ENCODE peak calls at places on chromosomes 16 and 17, in nine cellular contexts. One of them, this sample, is unnamed.

GRCh38 chr17:40541060-40541872 is 24.0 kb downstream of the CCR7 start:
- DNase-seq in upper lobe of right lung: peak; percentile 68
- DNase-seq in PC-3: no peak
- DNase-seq in vagina: no peak
- DNase-seq in cardiac muscle cell: no peak
- DNase-seq in coronary artery: peak; percentile 74
- DNase-seq in SK-N-SH: no peak
- DNase-seq in heart left ventricle: no peak
- DNase-seq in GM23338: no peak
- DNase-seq in this sample: no peak

GRCh38 chr17:40598928-40599627 is 33.8 kb upstream of the CCR7 start:
- DNase-seq in upper lobe of right lung: no peak
- DNase-seq in PC-3: no peak
- DNase-seq in vagina: peak; percentile 70
- DNase-seq in cardiac muscle cell: no peak
- DNase-seq in coronary artery: no peak
- DNase-seq in SK-N-SH: no peak
- DNase-seq in heart left ventricle: no peak
- DNase-seq in GM23338: no peak
- DNase-seq in this sample: peak; percentile 65

GRCh38 chr17:39455919-39456318 is 4.9 kb upstream of the MED1 start:
- DNase-seq in upper lobe of right lung: peak; percentile 50
- DNase-seq in PC-3: no peak
- DNase-seq in vagina: no peak
- DNase-seq in cardiac muscle cell: no peak
- DNase-seq in coronary artery: no peak
- DNase-seq in SK-N-SH: no peak
- DNase-seq in heart left ventricle: no peak
- DNase-seq in GM23338: no peak
- DNase-seq in this sample: no peak

GRCh38 chr16:85137323-85138072 is 25.2 kb upstream of the CIBAR2 start:
- DNase-seq in upper lobe of right lung: peak; percentile 96
- DNase-seq in PC-3: peak; percentile 45
- DNase-seq in vagina: no peak
- DNase-seq in cardiac muscle cell: peak; percentile 76
- DNase-seq in coronary artery: peak; percentile 96
- DNase-seq in SK-N-SH: peak; percentile 96
- DNase-seq in heart left ventricle: peak; percentile 98
- DNase-seq in GM23338: no peak
- DNase-seq in this sample: peak; percentile 42

GRCh38 chr16:15779664-15780351 is 77.0 kb downstream of the MYH11 start:
- DNase-seq in upper lobe of right lung: no peak
- DNase-seq in PC-3: no peak
- DNase-seq in vagina: no peak
- DNase-seq in cardiac muscle cell: no peak
- DNase-seq in coronary artery: no peak
- DNase-seq in SK-N-SH: no peak
- DNase-seq in heart left ventricle: no peak
- DNase-seq in GM23338: no peak
- DNase-seq in this sample: no peak

GRCh38 chr17:77948690-77949114 is 9.8 kb upstream of the TNRC6C start:
- DNase-seq in upper lobe of right lung: no peak
- DNase-seq in PC-3: peak; percentile 48
- DNase-seq in vagina: no peak
- DNase-seq in cardiac muscle cell: peak; percentile 58
- DNase-seq in coronary artery: no peak
- DNase-seq in SK-N-SH: peak; percentile 69
- DNase-seq in heart left ventricle: no peak
- DNase-seq in GM23338: peak; percentile 74
- DNase-seq in this sample: peak; percentile 55

GRCh38 chr16:57604177-57604576 is 24.3 kb upstream of the ADGRG1 start:
- DNase-seq in upper lobe of right lung: no peak
- DNase-seq in PC-3: no peak
- DNase-seq in vagina: peak; percentile 46
- DNase-seq in cardiac muscle cell: no peak
- DNase-seq in coronary artery: no peak
- DNase-seq in SK-N-SH: no peak
- DNase-seq in heart left ventricle: no peak
- DNase-seq in GM23338: no peak
- DNase-seq in this sample: no peak

GRCh38 chr17:9918804-9919352 is 13.8 kb upstream of the RCVRN start:
- DNase-seq in upper lobe of right lung: no peak
- DNase-seq in PC-3: no peak
- DNase-seq in vagina: no peak
- DNase-seq in cardiac muscle cell: no peak
- DNase-seq in coronary artery: peak; percentile 68
- DNase-seq in SK-N-SH: no peak
- DNase-seq in heart left ventricle: no peak
- DNase-seq in GM23338: no peak
- DNase-seq in this sample: no peak

GRCh38 chr17:75557075-75557851 is 30.3 kb upstream of the MYO15B start:
- DNase-seq in upper lobe of right lung: peak; percentile 87
- DNase-seq in PC-3: peak; percentile 78
- DNase-seq in vagina: no peak
- DNase-seq in cardiac muscle cell: peak; percentile 35
- DNase-seq in coronary artery: no peak
- DNase-seq in SK-N-SH: peak; percentile 83
- DNase-seq in heart left ventricle: no peak
- DNase-seq in GM23338: no peak
- DNase-seq in this sample: peak; percentile 5

GRCh38 chr16:83245061-83245460 is 562.7 kb upstream of the HSBP1 start:
- DNase-seq in upper lobe of right lung: no peak
- DNase-seq in PC-3: no peak
- DNase-seq in vagina: no peak
- DNase-seq in cardiac muscle cell: no peak
- DNase-seq in coronary artery: no peak
- DNase-seq in SK-N-SH: no peak
- DNase-seq in heart left ventricle: no peak
- DNase-seq in GM23338: no peak
- DNase-seq in this sample: peak; percentile 68

GRCh38 chr17:7854851-7855642 is at the start of gene TMEM88:
- DNase-seq in upper lobe of right lung: peak; percentile 65
- DNase-seq in PC-3: no peak
- DNase-seq in vagina: peak; percentile 92
- DNase-seq in cardiac muscle cell: peak; percentile 87
- DNase-seq in coronary artery: peak; percentile 76
- DNase-seq in SK-N-SH: no peak
- DNase-seq in heart left ventricle: no peak
- DNase-seq in GM23338: peak; percentile 83
- DNase-seq in this sample: no peak

GRCh38 chr17:61307905-61308886 is 91.4 kb upstream of the TBX2 start:
- DNase-seq in upper lobe of right lung: no peak
- DNase-seq in PC-3: peak; percentile 75
- DNase-seq in vagina: no peak
- DNase-seq in cardiac muscle cell: no peak
- DNase-seq in coronary artery: peak; percentile 31
- DNase-seq in SK-N-SH: no peak
- DNase-seq in heart left ventricle: no peak
- DNase-seq in GM23338: peak; percentile 47
- DNase-seq in this sample: peak; percentile 94

GRCh38 chr17:37535906-37536305 is 46.2 kb downstream of the DUSP14 start:
- DNase-seq in upper lobe of right lung: no peak
- DNase-seq in PC-3: no peak
- DNase-seq in vagina: no peak
- DNase-seq in cardiac muscle cell: no peak
- DNase-seq in coronary artery: no peak
- DNase-seq in SK-N-SH: no peak
- DNase-seq in heart left ventricle: no peak
- DNase-seq in GM23338: no peak
- DNase-seq in this sample: no peak

GRCh38 chr17:69575346-69575761 is 160.9 kb downstream of the MAP2K6 start:
- DNase-seq in upper lobe of right lung: no peak
- DNase-seq in PC-3: peak; percentile 97
- DNase-seq in vagina: no peak
- DNase-seq in cardiac muscle cell: no peak
- DNase-seq in coronary artery: no peak
- DNase-seq in SK-N-SH: no peak
- DNase-seq in heart left ventricle: no peak
- DNase-seq in GM23338: no peak
- DNase-seq in this sample: peak; percentile 75

GRCh38 chr17:77735341-77736206 is 222.9 kb upstream of the TNRC6C start:
- DNase-seq in upper lobe of right lung: peak; percentile 85
- DNase-seq in PC-3: no peak
- DNase-seq in vagina: peak; percentile 40
- DNase-seq in cardiac muscle cell: peak; percentile 42
- DNase-seq in coronary artery: peak; percentile 86
- DNase-seq in SK-N-SH: peak; percentile 82
- DNase-seq in heart left ventricle: peak; percentile 83
- DNase-seq in GM23338: no peak
- DNase-seq in this sample: no peak

GRCh38 chr16:1816396-1817275 is 10.0 kb downstream of the HAGH start:
- DNase-seq in upper lobe of right lung: no peak
- DNase-seq in PC-3: no peak
- DNase-seq in vagina: no peak
- DNase-seq in cardiac muscle cell: no peak
- DNase-seq in coronary artery: no peak
- DNase-seq in SK-N-SH: no peak
- DNase-seq in heart left ventricle: no peak
- DNase-seq in GM23338: no peak
- DNase-seq in this sample: no peak

GRCh38 chr17:29931253-29931932 is 1.4 kb upstream of the SSH2 start:
- DNase-seq in upper lobe of right lung: peak; percentile 68
- DNase-seq in PC-3: peak; percentile 62
- DNase-seq in vagina: no peak
- DNase-seq in cardiac muscle cell: peak; percentile 91
- DNase-seq in coronary artery: no peak
- DNase-seq in SK-N-SH: peak; percentile 75
- DNase-seq in heart left ventricle: peak; percentile 74
- DNase-seq in GM23338: peak; percentile 71
- DNase-seq in this sample: peak; percentile 79

GRCh38 chr17:7435676-7436555 is 681 bp downstream of the TMEM102 start:
- DNase-seq in upper lobe of right lung: peak; percentile 84
- DNase-seq in PC-3: peak; percentile 38
- DNase-seq in vagina: no peak
- DNase-seq in cardiac muscle cell: peak; percentile 46
- DNase-seq in coronary artery: peak; percentile 85
- DNase-seq in SK-N-SH: peak; percentile 57
- DNase-seq in heart left ventricle: peak; percentile 50
- DNase-seq in GM23338: peak; percentile 80
- DNase-seq in this sample: no peak

GRCh38 chr17:41413353-41413752 is 11.0 kb downstream of the KRT37 start:
- DNase-seq in upper lobe of right lung: no peak
- DNase-seq in PC-3: peak; percentile 20
- DNase-seq in vagina: no peak
- DNase-seq in cardiac muscle cell: no peak
- DNase-seq in coronary artery: no peak
- DNase-seq in SK-N-SH: no peak
- DNase-seq in heart left ventricle: no peak
- DNase-seq in GM23338: peak; percentile 76
- DNase-seq in this sample: no peak

DNA sequence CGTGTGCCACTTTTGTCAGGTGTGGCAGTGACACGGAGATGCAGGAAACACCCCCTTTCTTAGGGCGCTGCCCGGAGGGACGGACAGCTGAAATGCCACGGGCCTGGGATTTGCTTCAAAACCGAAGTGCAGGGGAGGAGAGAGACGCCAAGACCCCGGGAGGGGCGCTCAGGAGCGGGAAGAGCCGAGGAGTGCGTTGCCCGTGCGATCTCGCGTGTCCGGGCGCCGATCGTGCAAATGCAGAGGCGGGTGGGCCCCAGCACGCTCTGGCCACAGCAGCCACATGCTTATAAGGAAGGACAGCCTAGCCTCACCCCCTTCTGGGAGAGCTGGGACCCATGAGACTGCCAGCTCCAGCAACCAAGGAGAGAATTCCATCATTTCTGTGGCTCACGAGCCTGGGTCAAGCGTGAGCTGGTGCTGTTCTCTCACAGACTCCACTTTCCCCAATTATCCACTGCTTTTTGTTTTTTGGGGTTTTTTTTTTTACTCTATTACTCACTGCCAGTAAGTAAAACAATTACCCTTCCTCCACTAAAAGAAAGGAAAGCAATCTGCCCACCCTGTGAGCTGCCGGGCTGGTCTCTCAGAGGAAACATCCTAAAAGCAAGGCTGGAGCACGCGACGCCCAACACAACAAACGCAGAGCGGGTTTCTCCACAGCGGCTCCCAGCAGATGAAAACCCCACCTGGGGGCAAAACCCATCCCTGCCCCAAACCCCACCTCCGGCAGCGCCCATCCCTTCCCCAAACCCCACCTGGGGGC is 27.2 kb upstream of the C16orf95 start:
- DNase-seq in upper lobe of right lung: no peak
- DNase-seq in PC-3: no peak
- DNase-seq in vagina: no peak
- DNase-seq in cardiac muscle cell: no peak
- DNase-seq in coronary artery: no peak
- DNase-seq in SK-N-SH: no peak
- DNase-seq in heart left ventricle: no peak
- DNase-seq in GM23338: no peak
- DNase-seq in this sample: no peak
- H3K27ac ChIP-seq in upper lobe of right lung: no peak overlapping the region
- H3K27ac ChIP-seq in PC-3: no peak overlapping the region
- H3K27ac ChIP-seq in vagina: peak overlapping the region; percentile 67
- H3K27ac ChIP-seq in cardiac muscle cell: no peak overlapping the region
- H3K27ac ChIP-seq in coronary artery: peak overlapping the region; percentile 74
- H3K27ac ChIP-seq in SK-N-SH: no peak overlapping the region
- H3K27ac ChIP-seq in heart left ventricle: peak overlapping the region; percentile 71
- H3K27ac ChIP-seq in GM23338: no peak overlapping the region
- H3K27ac ChIP-seq in this sample: no peak overlapping the region

DNA sequence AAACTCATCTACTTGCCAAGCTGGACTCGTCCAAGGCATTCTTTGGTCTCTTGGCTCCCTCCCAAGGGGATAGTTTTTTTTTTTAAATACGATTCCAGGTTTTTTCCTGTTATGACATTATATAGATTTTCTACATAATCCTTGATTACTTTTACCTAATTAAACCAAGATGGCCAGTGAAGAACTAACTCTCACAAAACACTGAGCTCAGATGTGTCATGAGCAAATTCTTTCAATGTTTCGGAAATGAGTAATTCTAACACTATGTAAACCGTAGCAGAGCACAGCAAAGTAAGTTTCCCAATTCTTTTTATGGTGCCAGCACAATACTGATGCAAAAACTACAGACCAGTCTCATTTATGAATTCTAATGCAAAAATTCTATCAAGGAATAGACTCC is 1.8 kb downstream of the ZNF23 start:
- DNase-seq in upper lobe of right lung: no peak
- DNase-seq in PC-3: peak; percentile 60
- DNase-seq in vagina: no peak
- DNase-seq in cardiac muscle cell: no peak
- DNase-seq in coronary artery: no peak
- DNase-seq in SK-N-SH: no peak
- DNase-seq in heart left ventricle: no peak
- DNase-seq in GM23338: no peak
- DNase-seq in this sample: no peak
- H3K4me3 ChIP-seq in upper lobe of right lung: no peak overlapping the region
- H3K4me3 ChIP-seq in PC-3: peak overlapping the region; percentile 86
- H3K4me3 ChIP-seq in vagina: no peak overlapping the region
- H3K4me3 ChIP-seq in cardiac muscle cell: no peak overlapping the region
- H3K4me3 ChIP-seq in coronary artery: no peak overlapping the region
- H3K4me3 ChIP-seq in SK-N-SH: peak overlapping the region; percentile 6
- H3K4me3 ChIP-seq in heart left ventricle: no peak overlapping the region
- H3K4me3 ChIP-seq in GM23338: no peak overlapping the region
- H3K4me3 ChIP-seq in this sample: no peak overlapping the region

GRCh38 chr16:13902677-13903076 is 17.3 kb upstream of the ERCC4 start:
- DNase-seq in upper lobe of right lung: no peak
- DNase-seq in PC-3: peak; percentile 9
- DNase-seq in vagina: no peak
- DNase-seq in cardiac muscle cell: no peak
- DNase-seq in coronary artery: no peak
- DNase-seq in SK-N-SH: no peak
- DNase-seq in heart left ventricle: no peak
- DNase-seq in GM23338: no peak
- DNase-seq in this sample: no peak
- TF ChIP-seq CTCF in upper lobe of right lung: no peak
- TF ChIP-seq CTCF in PC-3: no peak
- TF ChIP-seq CTCF in vagina: no peak
- TF ChIP-seq CTCF in cardiac muscle cell: no peak
- TF ChIP-seq CTCF in coronary artery: no peak
- TF ChIP-seq CTCF in SK-N-SH: no peak
- TF ChIP-seq CTCF in heart left ventricle: no peak
- TF ChIP-seq CTCF in GM23338: no peak
- TF ChIP-seq CTCF in this sample: no peak

GRCh38 chr16:87778830-87779579 is 13.2 kb upstream of the KLHDC4 start:
- DNase-seq in upper lobe of right lung: peak; percentile 96
- DNase-seq in PC-3: peak; percentile 85
- DNase-seq in vagina: no peak
- DNase-seq in cardiac muscle cell: peak; percentile 87
- DNase-seq in coronary artery: peak; percentile 87
- DNase-seq in SK-N-SH: peak; percentile 88
- DNase-seq in heart left ventricle: peak; percentile 89
- DNase-seq in GM23338: peak; percentile 97
- DNase-seq in this sample: peak; percentile 93
- H3K27ac ChIP-seq in upper lobe of right lung: peak overlapping the region; percentile 47
- H3K27ac ChIP-seq in PC-3: peak overlapping the region; percentile 44
- H3K27ac ChIP-seq in vagina: no peak overlapping the region
- H3K27ac ChIP-seq in cardiac muscle cell: no peak overlapping the region
- H3K27ac ChIP-seq in coronary artery: no peak overlapping the region
- H3K27ac ChIP-seq in SK-N-SH: peak overlapping the region; percentile 64
- H3K27ac ChIP-seq in heart left ventricle: no peak overlapping the region
- H3K27ac ChIP-seq in GM23338: peak overlapping the region; percentile 99
- H3K27ac ChIP-seq in this sample: peak overlapping the region; percentile 83